ENCODE peak calls at places on chromosomes 2 and 18, in four cellular contexts. J, A, F and S are unnamed samples.

GRCh38 chr2:9110893-9111569 is 95.6 kb upstream of the ASAP2 start:
- DNase-seq in J (no peak), A (no peak), F (peak), S (no peak)

GRCh38 chr2:10762651-10763460 is 41.4 kb downstream of the ATP6V1C2 start:
- DNase-seq in J (no peak), A (no peak), F (no peak), S (no peak)

GRCh38 chr2:159252905-159253304 is 33.6 kb downstream of the WDSUB1 start:
- DNase-seq in J (no peak), A (no peak), F (no peak), S (no peak)

GRCh38 chr2:203706403-203706802 is at the start of gene CD28:
- DNase-seq in J (no peak), A (no peak), F (no peak), S (peak)

GRCh38 chr2:142180820-142181533 is 50.2 kb upstream of the LRP1B start:
- DNase-seq in J (no peak), A (peak), F (peak), S (no peak)

GRCh38 chr2:12326449-12327190 is 390.1 kb upstream of the TRIB2 start:
- DNase-seq in J (no peak), A (no peak), F (no peak), S (peak)

GRCh38 chr2:124640221-124640750 is 615.2 kb downstream of the CNTNAP5 start:
- DNase-seq in J (no peak), A (no peak), F (no peak), S (no peak)

GRCh38 chr2:21451418-21451817 is 327.6 kb downstream of the TDRD15 start:
- DNase-seq in J (no peak), A (no peak), F (no peak), S (no peak)

GRCh38 chr2:118940486-118941120 is 1.4 kb upstream of the MARCO start:
- DNase-seq in J (peak), A (no peak), F (no peak), S (no peak)

GRCh38 chr2:29323961-29324360 is 208.7 kb downstream of the CLIP4 start:
- DNase-seq in J (no peak), A (no peak), F (no peak), S (no peak)

GRCh38 chr2:232386490-232386739 is 7.9 kb downstream of the ALPP start:
- DNase-seq in J (no peak), A (no peak), F (no peak), S (no peak)

GRCh38 chr18:9038277-9038871 is 64.1 kb upstream of the NDUFV2 start:
- DNase-seq in J (no peak), A (no peak), F (no peak), S (no peak)

GRCh38 chr2:236799391-236800048 is 229.9 kb downstream of the ACKR3 start:
- DNase-seq in J (no peak), A (no peak), F (no peak), S (no peak)

GRCh38 chr2:41149054-41149453 is 697.2 kb upstream of the SLC8A1 start:
- DNase-seq in J (no peak), A (no peak), F (no peak), S (no peak)

GRCh38 chr2:54271236-54271635 is 15.2 kb upstream of the TSPYL6 start:
- DNase-seq in J (no peak), A (no peak), F (no peak), S (no peak)

GRCh38 chr2:35199298-35199697 is 1156.3 kb upstream of the CRIM1 start:
- DNase-seq in J (no peak), A (no peak), F (peak), S (no peak)

GRCh38 chr2:165202230-165202629 is 1.6 kb downstream of the SCN3A start:
- DNase-seq in J (no peak), A (no peak), F (no peak), S (no peak)

GRCh38 chr18:60082790-60083189 is 183.0 kb downstream of the PMAIP1 start:
- DNase-seq in J (no peak), A (no peak), F (no peak), S (no peak)

GRCh38 chr2:24586955-24587354 is 95.9 kb downstream of the NCOA1 start:
- DNase-seq in J (no peak), A (no peak), F (no peak), S (peak)

GRCh38 chr2:222364280-222364895 is 60.0 kb upstream of the SGPP2 start:
- DNase-seq in J (no peak), A (no peak), F (no peak), S (no peak)

GRCh38 chr2:25201794-25202193 is 33.4 kb upstream of the POMC start:
- DNase-seq in J (no peak), A (no peak), F (no peak), S (no peak)

GRCh38 chr2:133641497-133641896 is 73.2 kb upstream of the NCKAP5 start:
- DNase-seq in J (no peak), A (peak), F (peak), S (no peak)

GRCh38 chr2:206799083-206799482 is 33.7 kb downstream of the FASTKD2 start:
- DNase-seq in J (no peak), A (no peak), F (no peak), S (no peak)

GRCh38 chr18:69215151-69215550 is 185.5 kb upstream of the DOK6 start:
- DNase-seq in J (no peak), A (no peak), F (no peak), S (no peak)

GRCh38 chr2:155021591-155021990 is 323.1 kb downstream of the KCNJ3 start:
- DNase-seq in J (no peak), A (no peak), F (no peak), S (no peak)

GRCh38 chr2:84874381-84875212 is 6.3 kb downstream of the TRABD2A start:
- DNase-seq in J (no peak), A (no peak), F (no peak), S (no peak)

GRCh38 chr2:70418514-70418913 is 116.6 kb upstream of the FAM136A start:
- DNase-seq in J (no peak), A (no peak), F (no peak), S (no peak)

GRCh38 chr18:75127143-75128021 is 81.6 kb downstream of the PTGR3 start:
- DNase-seq in J (no peak), A (no peak), F (no peak), S (no peak)

GRCh38 chr2:58146707-58147106 is 94.4 kb downstream of the FANCL start:
- DNase-seq in J (no peak), A (no peak), F (peak), S (no peak)

GRCh38 chr2:108629417-108629816 is 89.9 kb upstream of the RANBP2 start:
- DNase-seq in J (no peak), A (no peak), F (no peak), S (no peak)

GRCh38 chr2:111705206-111705605 is 178.8 kb downstream of the ANAPC1 start:
- DNase-seq in J (no peak), A (no peak), F (no peak), S (no peak)

GRCh38 chr2:174833737-174834136 is 69.5 kb upstream of the CHRNA1 start:
- DNase-seq in J (no peak), A (no peak), F (no peak), S (no peak)

GRCh38 chr18:48395646-48396045 is 13.5 kb downstream of the ZBTB7C start:
- DNase-seq in J (no peak), A (no peak), F (no peak), S (no peak)

GRCh38 chr2:105934467-105934866 is 189.8 kb downstream of the NCK2 start:
- DNase-seq in J (no peak), A (no peak), F (no peak), S (no peak)

GRCh38 chr18:50058731-50059130 is 136.2 kb downstream of the MYO5B start:
- DNase-seq in J (no peak), A (no peak), F (no peak), S (no peak)

GRCh38 chr2:75491129-75491753 is 69.5 kb downstream of the EVA1A start:
- DNase-seq in J (no peak), A (no peak), F (no peak), S (no peak)

GRCh38 chr2:130186391-130186790 is 4.3 kb downstream of the MZT2B start:
- DNase-seq in J (no peak), A (no peak), F (no peak), S (no peak)

GRCh38 chr2:130185896-130186295 is 3.8 kb downstream of the MZT2B start:
- DNase-seq in J (no peak), A (no peak), F (no peak), S (no peak)

GRCh38 chr2:130181338-130181879 is at the start of gene SMPD4:
- DNase-seq in J (peak), A (peak), F (peak), S (peak)

GRCh38 chr2:130185436-130185835 is 3.4 kb downstream of the MZT2B start:
- DNase-seq in J (no peak), A (no peak), F (no peak), S (no peak)

DNA sequence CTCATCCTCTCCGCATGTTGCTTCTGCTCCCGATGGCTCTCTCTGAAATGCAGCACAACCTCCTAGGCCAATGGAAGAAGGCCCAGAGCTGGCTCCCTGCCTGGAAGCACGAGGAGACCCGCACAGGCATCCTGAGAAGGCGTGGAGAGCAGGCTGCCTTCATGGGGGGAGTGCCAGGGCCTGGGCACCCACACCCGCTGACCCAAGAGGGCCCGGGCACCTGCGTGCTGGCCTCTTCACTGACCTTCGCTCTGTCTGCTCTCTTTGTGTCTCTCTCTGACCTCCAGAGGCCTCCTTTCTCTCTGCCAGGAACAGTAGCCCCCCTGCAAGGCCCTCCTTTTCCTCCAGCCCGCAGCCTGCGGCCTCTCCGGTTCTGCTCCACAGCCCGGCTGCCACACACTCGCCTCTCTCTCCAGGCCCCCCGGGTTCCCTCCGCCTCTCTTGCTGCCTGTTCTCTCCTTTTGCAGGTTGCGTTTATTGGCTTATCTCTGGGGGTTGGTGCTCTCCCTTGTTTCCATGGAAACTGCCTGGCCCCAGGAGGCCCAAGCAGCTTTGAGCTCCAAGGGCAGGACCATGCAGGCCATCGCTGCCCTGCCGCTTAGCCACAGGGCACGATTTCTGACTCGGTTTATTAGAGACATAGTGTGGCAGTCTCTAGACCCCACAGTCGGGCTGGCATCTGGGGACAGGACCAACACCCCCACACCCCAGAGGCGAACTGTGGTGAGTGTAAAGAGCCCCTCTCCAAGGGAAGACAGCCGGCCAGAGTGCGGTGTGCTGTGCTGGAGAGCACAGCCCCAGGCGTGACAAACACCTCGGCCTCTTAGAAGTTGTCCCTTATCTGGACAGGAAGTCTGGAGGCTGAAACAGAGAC is 1.7 kb downstream of the MZT2B start:
- DNase-seq in J (peak), A (no peak), F (no peak), S (no peak)
- H3K4me3 ChIP-seq in J (peak), A (no peak), F (peak), S (peak)

GRCh38 chr2:134692461-134692860 is 26.3 kb downstream of the TMEM163 start:
- DNase-seq in J (no peak), A (no peak), F (peak), S (no peak)
- TF ChIP-seq CTCF in J (no peak), A (no peak), F (no peak), S (peak)

DNA sequence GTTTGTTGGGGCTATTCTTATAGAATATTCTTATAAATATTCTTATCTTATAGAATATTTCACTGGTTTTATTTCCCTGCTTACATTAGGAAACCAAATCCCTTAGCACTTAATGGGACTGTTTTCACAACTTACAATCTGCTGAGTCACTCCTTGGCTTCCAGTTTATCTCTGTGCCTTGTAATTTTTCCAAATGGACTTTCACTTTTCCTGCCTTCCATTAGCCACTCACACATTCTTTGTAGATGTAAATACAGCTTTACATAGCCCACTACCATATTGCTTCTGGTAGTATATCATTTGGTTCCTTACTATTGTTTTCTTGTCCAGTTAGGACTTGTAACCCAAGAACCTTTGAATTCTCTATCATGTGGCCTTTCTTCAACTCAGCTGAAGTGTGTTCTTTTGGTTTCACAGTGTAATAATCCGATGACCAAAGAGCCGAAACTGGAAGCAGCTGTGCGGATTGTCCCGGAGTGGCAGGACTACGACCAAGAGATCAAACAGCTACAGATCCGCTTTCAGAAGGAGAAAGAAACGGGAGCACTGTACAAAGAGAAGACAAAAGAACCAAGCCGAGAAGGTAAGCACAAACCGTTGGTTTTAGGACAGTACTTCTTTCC is 96.1 kb downstream of the UGGT1 start:
- DNase-seq in J (no peak), A (no peak), F (peak), S (no peak)
- H3K4me3 ChIP-seq in J (peak), A (peak), F (no peak), S (no peak)

GRCh38 chr2:88212251-88212790 is 42.2 kb downstream of the THNSL2 start:
- DNase-seq in J (no peak), A (no peak), F (peak), S (no peak)
- TF ChIP-seq CTCF in J (peak), A (peak), F (peak), S (peak)